ENCODE peak calls at places on chromosomes 5 and 9, in ten cellular contexts. One of them, this sample, is unnamed.

GRCh38 chr9:133368249-133368881 is 7.5 kb downstream of the SURF4 start:
- DNase-seq in islet precursor cell: no peak
- DNase-seq in fibroblast of mammary gland: peak; percentile 50
- DNase-seq in stimulated activated CD8-positive, alpha-beta memory T cell treated with anti-CD3 and anti-CD28 coated beads, Interleukin-4, amount 100 ng/mL, for 1 hour: no peak
- DNase-seq in activated T-helper 9 cell treated with anti-CD3 and anti-CD28 coated beads, Interleukin-2, amount 50 U/mL, for 16 hours: no peak
- DNase-seq in Right ventricle myocardium superior: no peak
- DNase-seq in iPS-NIHi11: no peak
- DNase-seq in HTR-8/SVneo: no peak
- DNase-seq in A549: no peak
- DNase-seq in fibroblast of lung: no peak
- DNase-seq in this sample: no peak

GRCh38 chr5:168472329-168472728 is 13.9 kb upstream of the RARS1 start:
- DNase-seq in HTR-8/SVneo: peak; percentile 93
- DNase-seq in activated T-helper 9 cell treated with anti-CD3 and anti-CD28 coated beads, Interleukin-2, amount 50 U/mL, for 16 hours: no peak
- DNase-seq in iPS-NIHi11: no peak
- DNase-seq in fibroblast of lung: peak; percentile 92
- DNase-seq in islet precursor cell: peak; percentile 88
- DNase-seq in A549: no peak
- DNase-seq in stimulated activated CD8-positive, alpha-beta memory T cell treated with anti-CD3 and anti-CD28 coated beads, Interleukin-4, amount 100 ng/mL, for 1 hour: no peak
- DNase-seq in fibroblast of mammary gland: peak; percentile 96
- DNase-seq in Right ventricle myocardium superior: no peak
- DNase-seq in this sample: no peak

GRCh38 chr5:141850183-141850768 is 27.9 kb downstream of the PCDH1 start:
- DNase-seq in A549: peak; percentile 79
- DNase-seq in iPS-NIHi11: peak; percentile 71
- DNase-seq in HTR-8/SVneo: peak; percentile 74
- DNase-seq in fibroblast of mammary gland: peak; percentile 20
- DNase-seq in stimulated activated CD8-positive, alpha-beta memory T cell treated with anti-CD3 and anti-CD28 coated beads, Interleukin-4, amount 100 ng/mL, for 1 hour: no peak
- DNase-seq in fibroblast of lung: peak; percentile 29
- DNase-seq in Right ventricle myocardium superior: peak; percentile 55
- DNase-seq in islet precursor cell: no peak
- DNase-seq in activated T-helper 9 cell treated with anti-CD3 and anti-CD28 coated beads, Interleukin-2, amount 50 U/mL, for 16 hours: peak; percentile 12
- DNase-seq in this sample: peak; percentile 40

GRCh38 chr5:75885849-75886596 is 168.8 kb upstream of the POC5 start:
- DNase-seq in islet precursor cell: peak; percentile 71
- DNase-seq in HTR-8/SVneo: no peak
- DNase-seq in stimulated activated CD8-positive, alpha-beta memory T cell treated with anti-CD3 and anti-CD28 coated beads, Interleukin-4, amount 100 ng/mL, for 1 hour: no peak
- DNase-seq in fibroblast of lung: no peak
- DNase-seq in A549: no peak
- DNase-seq in iPS-NIHi11: no peak
- DNase-seq in activated T-helper 9 cell treated with anti-CD3 and anti-CD28 coated beads, Interleukin-2, amount 50 U/mL, for 16 hours: no peak
- DNase-seq in Right ventricle myocardium superior: no peak
- DNase-seq in fibroblast of mammary gland: no peak
- DNase-seq in this sample: no peak

GRCh38 chr9:80885894-80886293 is 803.5 kb downstream of the TLE1 start:
- DNase-seq in HTR-8/SVneo: no peak
- DNase-seq in iPS-NIHi11: no peak
- DNase-seq in A549: no peak
- DNase-seq in Right ventricle myocardium superior: peak; percentile 40
- DNase-seq in activated T-helper 9 cell treated with anti-CD3 and anti-CD28 coated beads, Interleukin-2, amount 50 U/mL, for 16 hours: no peak
- DNase-seq in fibroblast of mammary gland: peak; percentile 19
- DNase-seq in stimulated activated CD8-positive, alpha-beta memory T cell treated with anti-CD3 and anti-CD28 coated beads, Interleukin-4, amount 100 ng/mL, for 1 hour: no peak
- DNase-seq in islet precursor cell: no peak
- DNase-seq in fibroblast of lung: peak; percentile 22
- DNase-seq in this sample: no peak

GRCh38 chr9:92650296-92650695 is 19.6 kb downstream of the IPPK start:
- DNase-seq in fibroblast of mammary gland: no peak
- DNase-seq in HTR-8/SVneo: no peak
- DNase-seq in Right ventricle myocardium superior: no peak
- DNase-seq in activated T-helper 9 cell treated with anti-CD3 and anti-CD28 coated beads, Interleukin-2, amount 50 U/mL, for 16 hours: no peak
- DNase-seq in fibroblast of lung: no peak
- DNase-seq in A549: no peak
- DNase-seq in islet precursor cell: no peak
- DNase-seq in stimulated activated CD8-positive, alpha-beta memory T cell treated with anti-CD3 and anti-CD28 coated beads, Interleukin-4, amount 100 ng/mL, for 1 hour: no peak
- DNase-seq in iPS-NIHi11: no peak
- DNase-seq in this sample: no peak

GRCh38 chr9:36738318-36738975 is 165.8 kb downstream of the MELK start:
- DNase-seq in activated T-helper 9 cell treated with anti-CD3 and anti-CD28 coated beads, Interleukin-2, amount 50 U/mL, for 16 hours: no peak
- DNase-seq in islet precursor cell: no peak
- DNase-seq in HTR-8/SVneo: peak; percentile 18
- DNase-seq in iPS-NIHi11: no peak
- DNase-seq in fibroblast of lung: peak; percentile 42
- DNase-seq in fibroblast of mammary gland: peak; percentile 64
- DNase-seq in A549: peak; percentile 56
- DNase-seq in Right ventricle myocardium superior: no peak
- DNase-seq in stimulated activated CD8-positive, alpha-beta memory T cell treated with anti-CD3 and anti-CD28 coated beads, Interleukin-4, amount 100 ng/mL, for 1 hour: no peak
- DNase-seq in this sample: no peak

GRCh38 chr5:22678886-22679285 is 174.3 kb downstream of the CDH12 start:
- DNase-seq in Right ventricle myocardium superior: no peak
- DNase-seq in HTR-8/SVneo: no peak
- DNase-seq in fibroblast of mammary gland: no peak
- DNase-seq in islet precursor cell: no peak
- DNase-seq in fibroblast of lung: no peak
- DNase-seq in iPS-NIHi11: no peak
- DNase-seq in stimulated activated CD8-positive, alpha-beta memory T cell treated with anti-CD3 and anti-CD28 coated beads, Interleukin-4, amount 100 ng/mL, for 1 hour: no peak
- DNase-seq in activated T-helper 9 cell treated with anti-CD3 and anti-CD28 coated beads, Interleukin-2, amount 50 U/mL, for 16 hours: no peak
- DNase-seq in A549: no peak
- DNase-seq in this sample: no peak

GRCh38 chr9:88786291-88787054 is 204.8 kb upstream of the S1PR3 start:
- DNase-seq in A549: no peak
- DNase-seq in fibroblast of mammary gland: no peak
- DNase-seq in iPS-NIHi11: no peak
- DNase-seq in activated T-helper 9 cell treated with anti-CD3 and anti-CD28 coated beads, Interleukin-2, amount 50 U/mL, for 16 hours: no peak
- DNase-seq in islet precursor cell: no peak
- DNase-seq in HTR-8/SVneo: no peak
- DNase-seq in Right ventricle myocardium superior: no peak
- DNase-seq in stimulated activated CD8-positive, alpha-beta memory T cell treated with anti-CD3 and anti-CD28 coated beads, Interleukin-4, amount 100 ng/mL, for 1 hour: no peak
- DNase-seq in fibroblast of lung: peak; percentile 69
- DNase-seq in this sample: no peak

GRCh38 chr5:11251242-11251641 is 490.2 kb upstream of the DAP start:
- DNase-seq in activated T-helper 9 cell treated with anti-CD3 and anti-CD28 coated beads, Interleukin-2, amount 50 U/mL, for 16 hours: no peak
- DNase-seq in A549: no peak
- DNase-seq in Right ventricle myocardium superior: no peak
- DNase-seq in fibroblast of lung: peak; percentile 4
- DNase-seq in HTR-8/SVneo: peak; percentile 37
- DNase-seq in islet precursor cell: peak; percentile 65
- DNase-seq in iPS-NIHi11: peak; percentile 40
- DNase-seq in stimulated activated CD8-positive, alpha-beta memory T cell treated with anti-CD3 and anti-CD28 coated beads, Interleukin-4, amount 100 ng/mL, for 1 hour: no peak
- DNase-seq in fibroblast of mammary gland: peak; percentile 16
- DNase-seq in this sample: peak; percentile 6

GRCh38 chr9:12935714-12936113 is 160.9 kb downstream of the LURAP1L start:
- DNase-seq in iPS-NIHi11: no peak
- DNase-seq in A549: no peak
- DNase-seq in Right ventricle myocardium superior: no peak
- DNase-seq in fibroblast of mammary gland: peak; percentile 76
- DNase-seq in activated T-helper 9 cell treated with anti-CD3 and anti-CD28 coated beads, Interleukin-2, amount 50 U/mL, for 16 hours: no peak
- DNase-seq in HTR-8/SVneo: no peak
- DNase-seq in fibroblast of lung: peak; percentile 52
- DNase-seq in islet precursor cell: no peak
- DNase-seq in stimulated activated CD8-positive, alpha-beta memory T cell treated with anti-CD3 and anti-CD28 coated beads, Interleukin-4, amount 100 ng/mL, for 1 hour: no peak
- DNase-seq in this sample: no peak

GRCh38 chr5:62779010-62779422 is 200.4 kb downstream of the LRRC70 start:
- DNase-seq in fibroblast of mammary gland: peak; percentile 65
- DNase-seq in A549: peak; percentile 66
- DNase-seq in Right ventricle myocardium superior: no peak
- DNase-seq in islet precursor cell: peak; percentile 54
- DNase-seq in stimulated activated CD8-positive, alpha-beta memory T cell treated with anti-CD3 and anti-CD28 coated beads, Interleukin-4, amount 100 ng/mL, for 1 hour: no peak
- DNase-seq in activated T-helper 9 cell treated with anti-CD3 and anti-CD28 coated beads, Interleukin-2, amount 50 U/mL, for 16 hours: no peak
- DNase-seq in iPS-NIHi11: peak; percentile 75
- DNase-seq in fibroblast of lung: peak; percentile 73
- DNase-seq in HTR-8/SVneo: peak; percentile 59
- DNase-seq in this sample: peak; percentile 48

GRCh38 chr9:38309324-38310195 is 82.9 kb upstream of the ALDH1B1 start:
- DNase-seq in fibroblast of mammary gland: peak; percentile 57
- DNase-seq in Right ventricle myocardium superior: no peak
- DNase-seq in islet precursor cell: peak; percentile 75
- DNase-seq in activated T-helper 9 cell treated with anti-CD3 and anti-CD28 coated beads, Interleukin-2, amount 50 U/mL, for 16 hours: no peak
- DNase-seq in fibroblast of lung: no peak
- DNase-seq in stimulated activated CD8-positive, alpha-beta memory T cell treated with anti-CD3 and anti-CD28 coated beads, Interleukin-4, amount 100 ng/mL, for 1 hour: no peak
- DNase-seq in A549: no peak
- DNase-seq in HTR-8/SVneo: no peak
- DNase-seq in iPS-NIHi11: no peak
- DNase-seq in this sample: no peak

GRCh38 chr9:93257808-93258331 is 73.9 kb downstream of the WNK2 start:
- DNase-seq in Right ventricle myocardium superior: no peak
- DNase-seq in iPS-NIHi11: no peak
- DNase-seq in HTR-8/SVneo: no peak
- DNase-seq in activated T-helper 9 cell treated with anti-CD3 and anti-CD28 coated beads, Interleukin-2, amount 50 U/mL, for 16 hours: no peak
- DNase-seq in islet precursor cell: peak; percentile 58
- DNase-seq in A549: no peak
- DNase-seq in fibroblast of lung: no peak
- DNase-seq in fibroblast of mammary gland: no peak
- DNase-seq in stimulated activated CD8-positive, alpha-beta memory T cell treated with anti-CD3 and anti-CD28 coated beads, Interleukin-4, amount 100 ng/mL, for 1 hour: no peak
- DNase-seq in this sample: no peak

GRCh38 chr5:92687793-92688467 is 893.1 kb downstream of the NR2F1-AS1 start:
- DNase-seq in HTR-8/SVneo: peak; percentile 35
- DNase-seq in A549: peak; percentile 3
- DNase-seq in activated T-helper 9 cell treated with anti-CD3 and anti-CD28 coated beads, Interleukin-2, amount 50 U/mL, for 16 hours: no peak
- DNase-seq in fibroblast of lung: peak; percentile 87
- DNase-seq in fibroblast of mammary gland: peak; percentile 79
- DNase-seq in islet precursor cell: peak; percentile 53
- DNase-seq in stimulated activated CD8-positive, alpha-beta memory T cell treated with anti-CD3 and anti-CD28 coated beads, Interleukin-4, amount 100 ng/mL, for 1 hour: no peak
- DNase-seq in iPS-NIHi11: peak; percentile 42
- DNase-seq in Right ventricle myocardium superior: no peak
- DNase-seq in this sample: peak; percentile 62